ENCODE peak calls at places on chromosomes 4 and X, in six cellular contexts. M is breast epithelium, A is tibial nerve, V is OCI-LY7, D is ascending aorta, G is H1. K is an unnamed sample.

GRCh38 chr4:76690906-76691275 is 207.1 kb downstream of the SOWAHB start:
- DNase-seq in V (no peak), G (no peak), D (no peak), M (no peak), A (no peak), K (no peak)

GRCh38 chr4:124459922-124460301 is 252.6 kb downstream of the ANKRD50 start:
- DNase-seq in D (no peak), A (no peak), V (no peak), G (no peak), M (no peak), K (no peak)

GRCh38 chr4:147096667-147097604 is 151.3 kb upstream of the TTC29 start:
- DNase-seq in A (no peak), D (no peak), G (no peak), M (no peak), V (peak), K (peak)

GRCh38 chrX:11600578-11600977 is 65.1 kb downstream of the ARHGAP6 start:
- DNase-seq in G (no peak), D (no peak), V (no peak), A (no peak), M (no peak), K (no peak)

GRCh38 chrX:37834937-37835336 is 12.4 kb downstream of the DYNLT3 start:
- DNase-seq in A (no peak), D (no peak), M (no peak), V (no peak), G (no peak), K (no peak)

GRCh38 chrX:130130990-130131389 is 20.7 kb upstream of the ELF4 start:
- DNase-seq in G (no peak), D (no peak), A (no peak), M (no peak), V (no peak), K (no peak)

GRCh38 chr4:72896515-72896914 is 173.0 kb downstream of the COX18 start:
- DNase-seq in V (no peak), D (no peak), A (no peak), G (no peak), M (no peak), K (no peak)

GRCh38 chrX:118807151-118808017 is 16.2 kb upstream of the ZCCHC12 start:
- DNase-seq in V (peak), A (no peak), M (no peak), G (no peak), D (no peak), K (peak)

GRCh38 chr4:100034265-100034664 is 84.2 kb upstream of the H2AZ1 start:
- DNase-seq in G (no peak), A (no peak), D (no peak), M (no peak), V (no peak), K (no peak)

GRCh38 chr4:7876096-7876993 is 63.3 kb downstream of the AFAP1 start:
- DNase-seq in D (no peak), G (no peak), A (no peak), V (no peak), M (no peak), K (peak)

GRCh38 chr4:98996056-98996941 is 778 bp downstream of the METAP1 start:
- DNase-seq in M (no peak), A (no peak), D (no peak), G (no peak), V (peak), K (peak)

GRCh38 chrX:68710870-68711576 is 63.6 kb downstream of the STARD8 start:
- DNase-seq in M (no peak), V (peak), G (no peak), A (no peak), D (no peak), K (peak)

GRCh38 chrX:123581586-123581985 is 151.3 kb downstream of the THOC2 start:
- DNase-seq in V (no peak), D (no peak), M (no peak), A (no peak), G (no peak), K (no peak)

GRCh38 chrX:71664889-71665491 is 2.4 kb upstream of the LOC101059915 start:
- DNase-seq in V (no peak), G (no peak), M (no peak), A (no peak), D (no peak), K (no peak)

GRCh38 chr4:153448003-153448731 is 18.0 kb upstream of the TMEM131L start:
- DNase-seq in A (no peak), D (no peak), M (no peak), V (no peak), G (no peak), K (no peak)

GRCh38 chrX:44674906-44675305 is 132.2 kb upstream of the FUNDC1 start:
- DNase-seq in M (no peak), G (no peak), V (no peak), D (no peak), A (no peak), K (no peak)

GRCh38 chrX:50941638-50942037 is 31.1 kb downstream of the BMP15 start:
- DNase-seq in G (no peak), M (no peak), D (no peak), V (peak), A (no peak), K (no peak)

GRCh38 chr4:15675363-15675762 is 6.3 kb upstream of the FAM200B start:
- DNase-seq in D (no peak), A (no peak), V (peak), M (no peak), G (no peak), K (no peak)

GRCh38 chr4:173642509-173642908 is 112.5 kb upstream of the HAND2 start:
- DNase-seq in V (no peak), D (no peak), A (no peak), G (no peak), M (no peak), K (no peak)

GRCh38 chr4:123667991-123668390 is 271.4 kb downstream of the SPRY1 start:
- DNase-seq in V (no peak), G (no peak), A (no peak), M (no peak), D (no peak), K (no peak)

DNA sequence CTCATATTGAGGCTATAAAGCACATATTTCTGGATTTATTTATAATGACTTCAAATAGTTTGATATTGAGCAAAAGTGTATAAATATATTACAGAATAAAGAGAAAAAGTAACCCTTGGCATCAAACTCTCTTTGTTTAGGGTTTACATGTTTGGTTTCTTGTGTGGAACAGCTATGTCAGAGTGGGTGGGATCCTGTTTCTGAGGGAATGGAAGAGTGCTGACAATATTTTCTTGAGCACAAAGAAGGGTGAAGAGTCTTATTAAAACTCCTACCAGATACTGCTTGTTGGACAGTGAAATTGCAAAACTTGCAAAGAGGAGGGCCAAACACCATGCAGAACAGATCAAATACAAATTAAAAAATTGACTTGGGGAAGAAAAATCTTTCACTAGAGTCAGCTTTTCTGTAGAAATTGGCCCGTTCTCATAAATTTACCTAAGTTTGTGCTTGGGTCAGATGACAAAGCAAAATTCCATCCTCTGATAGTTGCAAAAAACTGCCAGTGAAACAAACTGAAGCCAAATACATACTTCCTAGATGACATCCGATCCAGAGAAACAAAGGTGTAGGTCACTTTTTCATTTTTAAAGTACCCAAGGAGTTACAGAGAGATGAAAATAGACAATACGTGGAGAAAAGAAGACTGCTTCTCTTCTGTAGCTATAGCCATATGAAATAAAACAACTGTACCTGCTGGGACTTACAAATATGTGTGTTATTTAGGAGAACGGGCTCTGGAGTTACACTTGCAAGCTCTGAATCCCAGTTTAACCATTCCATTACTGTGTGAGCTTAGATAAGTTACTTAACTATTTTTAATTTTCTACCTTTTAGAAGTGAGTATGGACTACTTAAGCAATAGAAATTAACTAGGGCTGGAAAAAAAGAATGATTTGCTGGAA is 133.3 kb downstream of the MAML3 start:
- DNase-seq in G (no peak), V (no peak), M (no peak), A (no peak), D (no peak), K (no peak)
- TF ChIP-seq CTCF in G (no peak), V (no peak), M (no peak), A (no peak), D (no peak), K (no peak)

DNA sequence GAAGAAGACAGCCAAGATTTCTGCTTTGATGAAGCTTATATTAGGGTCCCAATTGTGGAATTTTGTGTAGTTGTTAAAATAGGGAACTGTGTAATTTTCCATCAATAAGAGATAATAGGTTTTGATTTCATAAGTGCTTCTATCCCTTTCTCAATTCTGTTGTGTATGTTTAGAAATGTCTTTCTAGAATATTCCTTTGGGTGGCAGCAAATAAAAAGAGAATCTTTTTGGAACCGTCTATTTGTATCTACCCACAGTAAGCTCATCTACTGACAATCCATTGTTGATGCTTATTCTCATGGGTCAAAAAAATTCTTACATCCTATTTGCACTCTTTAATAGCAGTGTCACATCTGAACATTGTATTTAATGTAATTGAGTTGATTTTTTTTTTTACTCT is 61.7 kb downstream of the TMA16 start:
- DNase-seq in V (peak), M (no peak), A (no peak), G (no peak), D (no peak), K (peak)
- TF ChIP-seq CTCF in V (peak), M (no peak), A (peak), G (peak), D (no peak), K (peak)

GRCh38 chrX:83759872-83760271 is 101.1 kb upstream of the CYLC1 start:
- DNase-seq in V (peak), M (no peak), G (no peak), D (no peak), A (no peak), K (peak)
- TF ChIP-seq CTCF in V (peak), M (no peak), G (peak), D (no peak), A (no peak), K (peak)

GRCh38 chr4:86271057-86271456 is 88.8 kb downstream of the MAPK10 start:
- DNase-seq in V (no peak), M (no peak), G (no peak), D (no peak), A (no peak), K (no peak)

GRCh38 chr4:86279247-86279960 is 80.4 kb downstream of the MAPK10 start:
- DNase-seq in M (no peak), G (no peak), A (no peak), V (no peak), D (no peak), K (no peak)

GRCh38 chr4:86280246-86280645 is 79.6 kb downstream of the MAPK10 start:
- DNase-seq in A (no peak), G (no peak), D (no peak), M (no peak), V (no peak), K (no peak)

GRCh38 chr4:86269354-86269753 is 90.5 kb downstream of the MAPK10 start:
- DNase-seq in G (no peak), D (no peak), M (no peak), A (no peak), V (no peak), K (no peak)

GRCh38 chr4:86274642-86275041 is 85.2 kb downstream of the MAPK10 start:
- DNase-seq in D (no peak), A (no peak), M (no peak), V (no peak), G (no peak), K (no peak)
- TF ChIP-seq CTCF in D (no peak), A (no peak), M (no peak), V (no peak), G (no peak), K (no peak)

DNA sequence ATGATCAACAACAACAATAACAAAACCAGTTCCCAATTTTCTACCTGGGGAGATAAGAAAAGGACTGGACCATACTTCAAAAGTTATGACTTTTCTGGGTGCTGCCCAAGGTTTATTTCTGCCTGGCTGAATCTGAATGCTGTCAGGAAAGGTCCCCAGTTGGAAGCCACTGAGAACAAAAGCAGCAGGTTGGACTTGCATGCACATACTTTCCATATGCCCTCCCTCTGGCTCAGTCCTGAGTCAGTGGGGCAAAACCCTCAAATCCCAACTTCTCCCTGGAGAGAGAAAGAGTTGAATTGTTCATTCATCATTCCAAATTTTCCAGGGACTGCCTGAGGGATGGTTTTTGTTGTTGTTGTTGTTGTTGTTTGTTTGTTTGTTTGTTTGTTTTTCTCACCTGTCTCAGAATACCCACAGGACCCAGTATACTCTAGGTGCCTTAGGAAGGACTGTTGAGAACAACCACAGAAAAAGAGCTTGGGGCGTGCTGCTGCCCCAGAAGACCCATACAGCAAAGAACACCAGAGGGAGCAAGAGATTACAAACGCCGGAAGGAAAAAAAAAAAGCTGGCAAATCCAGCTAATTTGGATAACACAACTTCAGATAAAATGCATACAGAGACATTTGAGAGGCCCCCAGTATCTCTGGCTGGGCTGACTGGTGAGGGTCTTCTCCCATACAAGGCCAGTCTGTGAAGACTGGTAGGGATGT is 138.9 kb upstream of the INPP4B start:
- DNase-seq in M (no peak), A (no peak), V (peak), G (peak), D (no peak), K (no peak)
- TF ChIP-seq CTCF in M (no peak), A (no peak), V (peak), G (peak), D (no peak), K (peak)

DNA sequence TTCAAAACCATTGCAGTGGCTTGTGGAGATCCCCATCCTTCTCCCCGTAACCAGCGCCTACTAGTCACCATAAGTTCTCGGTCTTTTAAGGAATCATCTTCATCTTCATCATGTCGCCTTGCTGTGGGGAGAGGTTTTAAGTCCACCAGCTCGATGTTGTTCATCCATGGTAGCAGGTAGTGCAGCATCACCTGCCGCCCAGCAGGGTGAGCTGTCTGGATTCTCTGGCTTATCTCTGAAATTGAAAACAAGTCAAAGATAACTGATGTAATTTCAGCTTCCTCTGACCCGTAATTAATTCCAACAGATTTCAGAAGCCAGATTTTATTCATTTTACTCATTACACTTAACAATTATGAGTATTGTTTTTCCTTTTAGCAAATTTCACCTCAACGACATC is 67.4 kb downstream of the ZAR1 start:
- DNase-seq in V (no peak), D (no peak), G (no peak), M (no peak), A (no peak), K (no peak)
- TF ChIP-seq CTCF in V (peak), D (no peak), G (peak), M (no peak), A (no peak), K (no peak)

GRCh38 chr4:102826890-102827673 is at the start of gene UBE2D3:
- DNase-seq in M (peak), A (peak), D (peak), G (peak), V (peak), K (peak)
- TF ChIP-seq CTCF in M (no peak), A (peak), D (no peak), G (no peak), V (peak), K (peak)

GRCh38 chr4:26113339-26113940 is 199.4 kb downstream of the SMIM20 start:
- DNase-seq in G (no peak), V (no peak), M (no peak), A (no peak), D (no peak), K (no peak)
- TF ChIP-seq CTCF in G (no peak), V (no peak), M (no peak), A (no peak), D (no peak), K (no peak)

GRCh38 chrX:65451663-65452062 is 82.9 kb downstream of the LAS1L start:
- DNase-seq in G (no peak), V (peak), D (no peak), M (no peak), A (no peak), K (peak)
- TF ChIP-seq CTCF in G (peak), V (peak), D (no peak), M (no peak), A (no peak), K (peak)

K was measured in GM13977.